ENCODE peak calls at places on chromosomes 7 and 10, in eight cellular contexts. E, D, V, C, P, X, M and F are unnamed samples.

GRCh38 chr10:76583711-76584161 is 1053.9 kb downstream of the KCNMA1 start:
- DNase-seq in V (no peak), C (peak), D (no peak), X (no peak), M (no peak), P (no peak), E (no peak), F (no peak)

GRCh38 chr10:11684717-11685645 is 57.2 kb upstream of the ECHDC3 start:
- DNase-seq in E (peak), C (peak), P (no peak), V (peak), M (peak), D (peak), X (no peak), F (no peak)

GRCh38 chr10:59098811-59099452 is 77.5 kb upstream of the PHYHIPL start:
- DNase-seq in X (no peak), C (no peak), P (no peak), V (no peak), D (no peak), M (no peak), E (no peak), F (no peak)

GRCh38 chr10:20466731-20467130 is 430.4 kb downstream of the NEBL start:
- DNase-seq in C (no peak), X (no peak), D (no peak), P (no peak), V (no peak), E (no peak), M (no peak), F (no peak)

GRCh38 chr10:88090568-88091214 is 227.3 kb downstream of the PTEN start:
- DNase-seq in X (no peak), D (no peak), M (no peak), V (no peak), P (no peak), C (no peak), E (no peak), F (no peak)

GRCh38 chr10:71801357-71801756 is 28.0 kb upstream of the VSIR start:
- DNase-seq in X (no peak), C (no peak), E (no peak), M (no peak), P (no peak), D (no peak), V (no peak), F (no peak)

GRCh38 chr10:116336866-116337265 is 12.6 kb downstream of the CCDC172 start:
- DNase-seq in E (no peak), V (no peak), P (no peak), D (no peak), C (no peak), M (no peak), X (no peak), F (no peak)

GRCh38 chr10:11810313-11810766 is 12.8 kb upstream of the PROSER2 start:
- DNase-seq in P (peak), E (no peak), X (no peak), C (peak), M (no peak), V (no peak), D (no peak), F (no peak)

GRCh38 chr7:119620769-119621168 is 652.2 kb upstream of the KCND2 start:
- DNase-seq in M (no peak), V (no peak), C (no peak), P (no peak), X (no peak), E (no peak), D (no peak), F (no peak)

GRCh38 chr7:78345979-78346378 is 547.4 kb downstream of the PHTF2 start:
- DNase-seq in M (no peak), E (no peak), D (no peak), V (no peak), C (no peak), P (no peak), X (no peak), F (no peak)

GRCh38 chr7:37683263-37684120 is at the start of gene GPR141:
- DNase-seq in D (no peak), C (no peak), V (no peak), X (no peak), M (no peak), P (no peak), E (no peak), F (no peak)

GRCh38 chr10:33899578-33900531 is 565.4 kb upstream of the NRP1 start:
- DNase-seq in E (no peak), V (no peak), C (no peak), P (peak), M (no peak), X (no peak), D (no peak), F (no peak)

GRCh38 chr10:93352638-93353383 is 129.3 kb downstream of the MYOF start:
- DNase-seq in E (no peak), C (peak), X (no peak), P (peak), D (no peak), V (no peak), M (no peak), F (peak)

GRCh38 chr10:7171825-7172224 is 239.0 kb downstream of the SFMBT2 start:
- DNase-seq in X (no peak), V (no peak), C (no peak), M (no peak), D (no peak), P (no peak), E (no peak), F (no peak)

GRCh38 chr7:90216080-90216674 is 4.6 kb downstream of the STEAP2 start:
- DNase-seq in X (no peak), M (no peak), D (no peak), V (no peak), C (no peak), P (no peak), E (no peak), F (no peak)

GRCh38 chr10:58081353-58081752 is 186.3 kb downstream of the IPMK start:
- DNase-seq in C (no peak), P (no peak), V (no peak), E (no peak), M (no peak), X (no peak), D (no peak), F (no peak)

GRCh38 chr7:135662123-135662372 is 266 bp upstream of the STMP1 start:
- DNase-seq in D (no peak), M (no peak), P (no peak), V (no peak), X (no peak), C (no peak), E (no peak), F (no peak)

GRCh38 chr7:133827707-133828580 is 299.2 kb upstream of the LRGUK start:
- DNase-seq in M (no peak), P (no peak), C (no peak), V (no peak), E (no peak), D (no peak), X (no peak), F (no peak)

GRCh38 chr7:867406-868188 is 8.8 kb upstream of the GET4 start:
- DNase-seq in C (peak), X (no peak), M (peak), D (peak), P (no peak), V (peak), E (peak), F (no peak)

GRCh38 chr7:69245646-69246045 is 352.6 kb upstream of the AUTS2 start:
- DNase-seq in V (no peak), P (no peak), E (no peak), X (no peak), D (no peak), M (no peak), C (no peak), F (no peak)

GRCh38 chr10:100600218-100600617 is 64.5 kb downstream of the HIF1AN start:
- DNase-seq in D (no peak), X (no peak), M (no peak), C (no peak), E (no peak), V (no peak), P (no peak), F (no peak)

GRCh38 chr10:93333278-93333978 is 148.7 kb downstream of the MYOF start:
- DNase-seq in V (no peak), M (no peak), D (no peak), X (no peak), P (no peak), E (no peak), C (no peak), F (no peak)

GRCh38 chr7:138579136-138579535 is 119.1 kb downstream of the TRIM24 start:
- DNase-seq in X (no peak), V (no peak), C (no peak), P (no peak), D (no peak), E (no peak), M (no peak), F (no peak)

GRCh38 chr7:14073543-14073942 is 84.1 kb upstream of the ETV1 start:
- DNase-seq in V (no peak), P (no peak), M (no peak), C (no peak), E (no peak), X (no peak), D (no peak), F (no peak)

GRCh38 chr7:463362-464176 is 56.1 kb downstream of the PDGFA start:
- DNase-seq in X (no peak), P (no peak), E (peak), V (peak), C (no peak), M (peak), D (no peak), F (no peak)

GRCh38 chr7:106862317-106863183 is 2.5 kb upstream of the PIK3CG start:
- DNase-seq in P (no peak), D (no peak), M (no peak), X (no peak), C (no peak), V (no peak), E (no peak), F (no peak)
- TF ChIP-seq EP300 in P (no peak), D (no peak), M (no peak), X (no peak), C (no peak), V (no peak), E (no peak), F (no peak)

DNA sequence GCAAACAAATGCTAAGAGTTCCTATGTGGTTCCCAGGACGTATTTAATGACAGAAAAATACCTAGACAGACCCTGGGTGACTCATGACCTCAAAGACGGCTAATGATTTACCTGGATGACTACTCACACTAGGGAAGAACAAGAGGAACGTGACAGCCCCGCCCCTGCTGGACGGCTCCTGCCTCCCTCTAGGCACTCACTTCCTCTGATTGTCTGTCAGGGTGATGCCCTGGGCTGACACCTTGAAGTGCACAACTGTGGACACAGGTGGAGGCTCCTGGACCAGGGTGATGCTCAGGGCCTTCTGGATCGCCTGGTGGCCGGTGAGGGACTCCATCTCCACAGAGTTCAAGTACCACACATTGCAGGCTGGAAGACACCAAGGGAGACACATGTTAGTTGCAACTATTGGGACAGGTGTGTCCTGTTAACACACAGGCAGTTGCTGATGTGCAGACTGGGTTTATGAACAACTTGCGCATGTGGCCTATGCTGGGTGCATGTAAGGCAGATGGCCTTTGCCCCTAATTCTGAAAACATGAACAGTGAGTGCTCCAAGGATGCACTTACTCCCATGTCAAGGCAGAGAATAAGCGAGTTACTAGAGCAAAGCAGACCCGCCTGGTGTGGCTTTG is 298.3 kb downstream of the TNS3 start:
- DNase-seq in P (peak), V (no peak), D (peak), C (peak), E (no peak), X (no peak), M (no peak), F (no peak)
- H3K27ac ChIP-seq in P (no peak), V (no peak), D (peak), C (peak), E (no peak), X (no peak), M (no peak), F (peak)

DNA sequence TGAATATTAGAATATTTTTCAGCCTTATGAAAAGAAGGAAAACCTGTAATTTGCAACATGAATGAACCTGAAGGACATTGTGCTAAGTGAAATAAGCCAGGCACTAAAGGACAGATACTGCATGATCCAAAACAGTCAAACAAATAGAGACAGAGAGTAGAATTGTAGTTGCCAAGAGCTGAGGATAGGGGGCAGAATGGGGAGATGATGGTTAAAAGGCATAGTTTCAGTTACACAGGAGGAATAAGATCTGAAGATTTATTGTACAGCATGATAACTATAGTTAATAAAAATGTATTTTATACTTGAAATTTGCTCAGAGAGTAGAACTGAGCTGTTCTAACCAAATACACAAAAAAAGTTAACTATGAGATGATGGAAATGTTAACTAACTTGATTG is 149.0 kb upstream of the TMEM106B start:
- DNase-seq in X (no peak), C (peak), V (no peak), P (no peak), E (no peak), D (no peak), M (no peak), F (no peak)
- TF ChIP-seq CTCF in X (peak), C (no peak), V (no peak), P (no peak), E (no peak), D (no peak), M (no peak), F (no peak)

GRCh38 chr10:96691761-96692160 is 28.6 kb downstream of the PIK3AP1 start:
- DNase-seq in E (no peak), V (no peak), D (no peak), X (no peak), M (no peak), P (no peak), C (no peak), F (no peak)

GRCh38 chr10:96690755-96691730 is 29.3 kb downstream of the PIK3AP1 start:
- DNase-seq in V (no peak), X (no peak), D (no peak), P (no peak), E (no peak), M (no peak), C (no peak), F (no peak)

GRCh38 chr10:96695366-96695765 is 24.9 kb downstream of the PIK3AP1 start:
- DNase-seq in D (no peak), P (no peak), C (no peak), X (no peak), M (no peak), E (no peak), V (no peak), F (no peak)

GRCh38 chr10:96693431-96693830 is 26.9 kb downstream of the PIK3AP1 start:
- DNase-seq in E (no peak), D (no peak), P (no peak), V (no peak), M (no peak), X (no peak), C (no peak), F (no peak)

GRCh38 chr10:96692427-96692826 is 27.9 kb downstream of the PIK3AP1 start:
- DNase-seq in C (no peak), D (no peak), P (no peak), X (no peak), V (no peak), M (no peak), E (no peak), F (no peak)
- TF ChIP-seq EP300 in C (no peak), D (no peak), P (no peak), X (no peak), V (no peak), M (no peak), E (no peak), F (no peak)

GRCh38 chr10:129864082-129864481 is 100.0 kb downstream of the EBF3 start:
- DNase-seq in C (no peak), M (no peak), P (no peak), X (no peak), E (no peak), V (peak), D (no peak), F (no peak)
- H3K27ac ChIP-seq in C (no peak), M (no peak), P (no peak), X (no peak), E (no peak), V (no peak), D (no peak), F (no peak)